ENCODE peak calls at places on chromosomes 1 and 21, in nine cellular contexts. One of them, this sample, is unnamed.

GRCh38 chr1:24154215-24154614 is 11.3 kb upstream of the IL22RA1 start:
- DNase-seq in H9: peak
- DNase-seq in naive B cell: no peak
- DNase-seq in NCI-H446 treated with DMSO at 0.1 percent for 48 hours: no peak
- DNase-seq in H54: no peak
- DNase-seq in HTR-8/SVneo: no peak
- DNase-seq in fibroblast of lung: no peak
- DNase-seq in HFFc6: no peak
- DNase-seq in upper lobe of right lung: no peak
- DNase-seq in this sample: no peak

GRCh38 chr1:155478270-155478852 is 84.2 kb downstream of the ASH1L start:
- DNase-seq in fibroblast of lung: no peak
- DNase-seq in upper lobe of right lung: no peak
- DNase-seq in HFFc6: no peak
- DNase-seq in naive B cell: no peak
- DNase-seq in H54: no peak
- DNase-seq in HTR-8/SVneo: no peak
- DNase-seq in NCI-H446 treated with DMSO at 0.1 percent for 48 hours: no peak
- DNase-seq in H9: no peak
- DNase-seq in this sample: no peak

GRCh38 chr1:17120962-17121837 is 1.9 kb upstream of the PADI2 start:
- DNase-seq in fibroblast of lung: peak
- DNase-seq in upper lobe of right lung: no peak
- DNase-seq in HFFc6: no peak
- DNase-seq in H54: peak
- DNase-seq in H9: no peak
- DNase-seq in naive B cell: no peak
- DNase-seq in NCI-H446 treated with DMSO at 0.1 percent for 48 hours: no peak
- DNase-seq in HTR-8/SVneo: no peak
- DNase-seq in this sample: peak

GRCh38 chr1:154865442-154866256 is 4.4 kb downstream of the KCNN3 start:
- DNase-seq in upper lobe of right lung: no peak
- DNase-seq in H9: no peak
- DNase-seq in HFFc6: no peak
- DNase-seq in HTR-8/SVneo: no peak
- DNase-seq in H54: no peak
- DNase-seq in naive B cell: no peak
- DNase-seq in NCI-H446 treated with DMSO at 0.1 percent for 48 hours: no peak
- DNase-seq in fibroblast of lung: no peak
- DNase-seq in this sample: no peak

GRCh38 chr1:203426349-203426748 is 49.3 kb upstream of the PRELP start:
- DNase-seq in NCI-H446 treated with DMSO at 0.1 percent for 48 hours: no peak
- DNase-seq in fibroblast of lung: no peak
- DNase-seq in H9: no peak
- DNase-seq in HFFc6: no peak
- DNase-seq in HTR-8/SVneo: no peak
- DNase-seq in H54: no peak
- DNase-seq in naive B cell: no peak
- DNase-seq in upper lobe of right lung: no peak
- DNase-seq in this sample: no peak

GRCh38 chr1:172951728-172952365 is 98.9 kb downstream of the TNFSF18 start:
- DNase-seq in NCI-H446 treated with DMSO at 0.1 percent for 48 hours: no peak
- DNase-seq in upper lobe of right lung: no peak
- DNase-seq in fibroblast of lung: peak
- DNase-seq in HFFc6: peak
- DNase-seq in H54: no peak
- DNase-seq in HTR-8/SVneo: no peak
- DNase-seq in H9: no peak
- DNase-seq in naive B cell: no peak
- DNase-seq in this sample: no peak

GRCh38 chr21:34807146-34807880 is 138.5 kb downstream of the CLIC6 start:
- DNase-seq in NCI-H446 treated with DMSO at 0.1 percent for 48 hours: no peak
- DNase-seq in H54: peak
- DNase-seq in fibroblast of lung: peak
- DNase-seq in upper lobe of right lung: no peak
- DNase-seq in naive B cell: no peak
- DNase-seq in HFFc6: peak
- DNase-seq in HTR-8/SVneo: peak
- DNase-seq in H9: no peak
- DNase-seq in this sample: peak

GRCh38 chr1:67429528-67430357 is 459 bp downstream of the SERBP1 start:
- DNase-seq in naive B cell: peak
- DNase-seq in H9: no peak
- DNase-seq in fibroblast of lung: no peak
- DNase-seq in upper lobe of right lung: peak
- DNase-seq in NCI-H446 treated with DMSO at 0.1 percent for 48 hours: no peak
- DNase-seq in HTR-8/SVneo: no peak
- DNase-seq in HFFc6: no peak
- DNase-seq in H54: no peak
- DNase-seq in this sample: peak

GRCh38 chr1:42173155-42173933 is 8.8 kb upstream of the GUCA2A start:
- DNase-seq in H54: peak
- DNase-seq in NCI-H446 treated with DMSO at 0.1 percent for 48 hours: peak
- DNase-seq in H9: peak
- DNase-seq in naive B cell: peak
- DNase-seq in upper lobe of right lung: peak
- DNase-seq in HTR-8/SVneo: peak
- DNase-seq in HFFc6: peak
- DNase-seq in fibroblast of lung: peak
- DNase-seq in this sample: peak

GRCh38 chr1:204863024-204863423 is 7.6 kb upstream of the NFASC start:
- DNase-seq in fibroblast of lung: no peak
- DNase-seq in H54: no peak
- DNase-seq in naive B cell: no peak
- DNase-seq in upper lobe of right lung: no peak
- DNase-seq in HTR-8/SVneo: no peak
- DNase-seq in H9: no peak
- DNase-seq in NCI-H446 treated with DMSO at 0.1 percent for 48 hours: no peak
- DNase-seq in HFFc6: no peak
- DNase-seq in this sample: no peak

GRCh38 chr1:53349369-53349705 is 21.5 kb upstream of the LRP8 start:
- DNase-seq in NCI-H446 treated with DMSO at 0.1 percent for 48 hours: no peak
- DNase-seq in fibroblast of lung: no peak
- DNase-seq in upper lobe of right lung: peak
- DNase-seq in HFFc6: no peak
- DNase-seq in naive B cell: no peak
- DNase-seq in HTR-8/SVneo: no peak
- DNase-seq in H54: no peak
- DNase-seq in H9: peak
- DNase-seq in this sample: no peak

GRCh38 chr1:112762541-112763141 is 47.5 kb upstream of the PPM1J start:
- DNase-seq in NCI-H446 treated with DMSO at 0.1 percent for 48 hours: no peak
- DNase-seq in H54: no peak
- DNase-seq in upper lobe of right lung: peak
- DNase-seq in HTR-8/SVneo: no peak
- DNase-seq in HFFc6: no peak
- DNase-seq in naive B cell: no peak
- DNase-seq in H9: no peak
- DNase-seq in fibroblast of lung: no peak
- DNase-seq in this sample: no peak

GRCh38 chr1:20578062-20578461 is 10.8 kb upstream of the CDA start:
- DNase-seq in naive B cell: no peak
- DNase-seq in HTR-8/SVneo: no peak
- DNase-seq in fibroblast of lung: no peak
- DNase-seq in H54: no peak
- DNase-seq in HFFc6: no peak
- DNase-seq in NCI-H446 treated with DMSO at 0.1 percent for 48 hours: no peak
- DNase-seq in upper lobe of right lung: no peak
- DNase-seq in H9: no peak
- DNase-seq in this sample: no peak

GRCh38 chr21:37257526-37257966 is 9.6 kb downstream of the VPS26C start:
- DNase-seq in HTR-8/SVneo: no peak
- DNase-seq in NCI-H446 treated with DMSO at 0.1 percent for 48 hours: no peak
- DNase-seq in H9: no peak
- DNase-seq in naive B cell: peak
- DNase-seq in upper lobe of right lung: peak
- DNase-seq in fibroblast of lung: peak
- DNase-seq in HFFc6: peak
- DNase-seq in H54: peak
- DNase-seq in this sample: peak

GRCh38 chr1:170634293-170634692 is 29.6 kb upstream of the PRRX1 start:
- DNase-seq in upper lobe of right lung: no peak
- DNase-seq in fibroblast of lung: peak
- DNase-seq in NCI-H446 treated with DMSO at 0.1 percent for 48 hours: no peak
- DNase-seq in HFFc6: peak
- DNase-seq in H9: no peak
- DNase-seq in HTR-8/SVneo: no peak
- DNase-seq in H54: no peak
- DNase-seq in naive B cell: no peak
- DNase-seq in this sample: peak

GRCh38 chr1:109381573-109381972 is 16.1 kb downstream of the SORT1 start:
- DNase-seq in naive B cell: no peak
- DNase-seq in HTR-8/SVneo: no peak
- DNase-seq in upper lobe of right lung: no peak
- DNase-seq in HFFc6: no peak
- DNase-seq in H54: no peak
- DNase-seq in H9: no peak
- DNase-seq in fibroblast of lung: no peak
- DNase-seq in NCI-H446 treated with DMSO at 0.1 percent for 48 hours: no peak
- DNase-seq in this sample: no peak

GRCh38 chr1:93844262-93845045 is 34.6 kb downstream of the DNTTIP2 start:
- DNase-seq in upper lobe of right lung: no peak
- DNase-seq in H9: peak
- DNase-seq in NCI-H446 treated with DMSO at 0.1 percent for 48 hours: peak
- DNase-seq in HFFc6: peak
- DNase-seq in naive B cell: peak
- DNase-seq in fibroblast of lung: peak
- DNase-seq in H54: peak
- DNase-seq in HTR-8/SVneo: peak
- DNase-seq in this sample: peak

GRCh38 chr21:33362044-33362555 is 37.3 kb downstream of the IFNAR1 start:
- DNase-seq in H54: no peak
- DNase-seq in naive B cell: peak
- DNase-seq in HTR-8/SVneo: no peak
- DNase-seq in H9: peak
- DNase-seq in upper lobe of right lung: no peak
- DNase-seq in fibroblast of lung: no peak
- DNase-seq in HFFc6: no peak
- DNase-seq in NCI-H446 treated with DMSO at 0.1 percent for 48 hours: no peak
- DNase-seq in this sample: no peak

GRCh38 chr1:37477198-37477931 is 3.0 kb downstream of the ZC3H12A start:
- DNase-seq in HFFc6: no peak
- DNase-seq in HTR-8/SVneo: no peak
- DNase-seq in naive B cell: peak
- DNase-seq in fibroblast of lung: no peak
- DNase-seq in upper lobe of right lung: peak
- DNase-seq in NCI-H446 treated with DMSO at 0.1 percent for 48 hours: peak
- DNase-seq in H54: no peak
- DNase-seq in H9: peak
- DNase-seq in this sample: no peak

GRCh38 chr1:155016231-155016831 is 13.7 kb downstream of the ZBTB7B start:
- DNase-seq in upper lobe of right lung: no peak
- DNase-seq in HTR-8/SVneo: no peak
- DNase-seq in naive B cell: peak
- DNase-seq in fibroblast of lung: no peak
- DNase-seq in HFFc6: no peak
- DNase-seq in NCI-H446 treated with DMSO at 0.1 percent for 48 hours: no peak
- DNase-seq in H54: no peak
- DNase-seq in H9: no peak
- DNase-seq in this sample: no peak

GRCh38 chr1:35280006-35280405 is 11.5 kb downstream of the ZMYM4 start:
- DNase-seq in fibroblast of lung: no peak
- DNase-seq in upper lobe of right lung: no peak
- DNase-seq in HTR-8/SVneo: no peak
- DNase-seq in H54: no peak
- DNase-seq in HFFc6: no peak
- DNase-seq in H9: no peak
- DNase-seq in naive B cell: no peak
- DNase-seq in NCI-H446 treated with DMSO at 0.1 percent for 48 hours: no peak
- DNase-seq in this sample: no peak

GRCh38 chr1:171872430-171872829 is 31.1 kb downstream of the DNM3 start:
- DNase-seq in HFFc6: no peak
- DNase-seq in H54: no peak
- DNase-seq in H9: no peak
- DNase-seq in NCI-H446 treated with DMSO at 0.1 percent for 48 hours: no peak
- DNase-seq in upper lobe of right lung: no peak
- DNase-seq in HTR-8/SVneo: no peak
- DNase-seq in naive B cell: no peak
- DNase-seq in fibroblast of lung: no peak
- DNase-seq in this sample: no peak

GRCh38 chr1:55275151-55275748 is 60.1 kb upstream of the USP24 start:
- DNase-seq in H54: no peak
- DNase-seq in naive B cell: no peak
- DNase-seq in HTR-8/SVneo: no peak
- DNase-seq in upper lobe of right lung: no peak
- DNase-seq in fibroblast of lung: peak
- DNase-seq in NCI-H446 treated with DMSO at 0.1 percent for 48 hours: no peak
- DNase-seq in HFFc6: no peak
- DNase-seq in H9: no peak
- DNase-seq in this sample: no peak

GRCh38 chr1:81670997-81671396 is 129.7 kb upstream of the ADGRL2 start:
- DNase-seq in upper lobe of right lung: no peak
- DNase-seq in H54: no peak
- DNase-seq in NCI-H446 treated with DMSO at 0.1 percent for 48 hours: no peak
- DNase-seq in H9: no peak
- DNase-seq in HTR-8/SVneo: no peak
- DNase-seq in fibroblast of lung: no peak
- DNase-seq in naive B cell: no peak
- DNase-seq in HFFc6: no peak
- DNase-seq in this sample: no peak

GRCh38 chr1:35748326-35748725 is 21.5 kb downstream of the CLSPN start:
- DNase-seq in HTR-8/SVneo: no peak
- DNase-seq in H9: no peak
- DNase-seq in NCI-H446 treated with DMSO at 0.1 percent for 48 hours: no peak
- DNase-seq in H54: no peak
- DNase-seq in naive B cell: no peak
- DNase-seq in fibroblast of lung: no peak
- DNase-seq in HFFc6: no peak
- DNase-seq in upper lobe of right lung: no peak
- DNase-seq in this sample: no peak

GRCh38 chr1:236623371-236624166 is 19.3 kb upstream of the HEATR1 start:
- DNase-seq in NCI-H446 treated with DMSO at 0.1 percent for 48 hours: no peak
- DNase-seq in HFFc6: no peak
- DNase-seq in H9: no peak
- DNase-seq in upper lobe of right lung: no peak
- DNase-seq in H54: no peak
- DNase-seq in naive B cell: no peak
- DNase-seq in HTR-8/SVneo: no peak
- DNase-seq in fibroblast of lung: no peak
- DNase-seq in this sample: no peak